ENCODE peak calls at places on chromosomes 3 and 15, in eight cellular contexts. One of them, this sample, is unnamed.

GRCh38 chr15:56948766-56949105 is 30.3 kb downstream of the TCF12 start:
- DNase-seq in astrocyte of the spinal cord: peak
- DNase-seq in AG04450: no peak
- DNase-seq in right atrium auricular region: no peak
- DNase-seq in lower leg skin: no peak
- DNase-seq in epithelial cell of proximal tubule: no peak
- DNase-seq in OCI-LY7: no peak
- DNase-seq in bronchial epithelial cell: no peak
- DNase-seq in this sample: no peak

GRCh38 chr3:47685037-47685436 is 96.7 kb downstream of the SMARCC1 start:
- DNase-seq in epithelial cell of proximal tubule: no peak
- DNase-seq in AG04450: no peak
- DNase-seq in bronchial epithelial cell: peak
- DNase-seq in lower leg skin: no peak
- DNase-seq in OCI-LY7: no peak
- DNase-seq in right atrium auricular region: no peak
- DNase-seq in astrocyte of the spinal cord: peak
- DNase-seq in this sample: no peak

GRCh38 chr3:151152626-151153025 is 50.4 kb downstream of the GPR171 start:
- DNase-seq in bronchial epithelial cell: no peak
- DNase-seq in epithelial cell of proximal tubule: no peak
- DNase-seq in right atrium auricular region: no peak
- DNase-seq in lower leg skin: no peak
- DNase-seq in OCI-LY7: no peak
- DNase-seq in astrocyte of the spinal cord: no peak
- DNase-seq in AG04450: no peak
- DNase-seq in this sample: no peak

GRCh38 chr3:98726084-98726483 is 37.1 kb upstream of the ST3GAL6 start:
- DNase-seq in AG04450: peak
- DNase-seq in right atrium auricular region: no peak
- DNase-seq in epithelial cell of proximal tubule: no peak
- DNase-seq in lower leg skin: no peak
- DNase-seq in bronchial epithelial cell: no peak
- DNase-seq in OCI-LY7: no peak
- DNase-seq in astrocyte of the spinal cord: peak
- DNase-seq in this sample: no peak

GRCh38 chr3:52278510-52279069 is at the start of gene WDR82:
- DNase-seq in OCI-LY7: peak
- DNase-seq in epithelial cell of proximal tubule: no peak
- DNase-seq in astrocyte of the spinal cord: peak
- DNase-seq in lower leg skin: peak
- DNase-seq in AG04450: peak
- DNase-seq in bronchial epithelial cell: peak
- DNase-seq in right atrium auricular region: peak
- DNase-seq in this sample: peak

GRCh38 chr15:40256642-40257235 is 17.9 kb downstream of the PAK6 start:
- DNase-seq in astrocyte of the spinal cord: peak
- DNase-seq in AG04450: no peak
- DNase-seq in epithelial cell of proximal tubule: no peak
- DNase-seq in bronchial epithelial cell: no peak
- DNase-seq in lower leg skin: no peak
- DNase-seq in right atrium auricular region: no peak
- DNase-seq in OCI-LY7: no peak
- DNase-seq in this sample: no peak

GRCh38 chr3:27253831-27254230 is 115.4 kb downstream of the NEK10 start:
- DNase-seq in astrocyte of the spinal cord: peak
- DNase-seq in epithelial cell of proximal tubule: peak
- DNase-seq in right atrium auricular region: no peak
- DNase-seq in OCI-LY7: peak
- DNase-seq in lower leg skin: no peak
- DNase-seq in AG04450: no peak
- DNase-seq in bronchial epithelial cell: peak
- DNase-seq in this sample: peak

GRCh38 chr3:188734395-188734794 is 437.4 kb upstream of the TPRG1 start:
- DNase-seq in astrocyte of the spinal cord: no peak
- DNase-seq in OCI-LY7: no peak
- DNase-seq in right atrium auricular region: no peak
- DNase-seq in lower leg skin: no peak
- DNase-seq in bronchial epithelial cell: no peak
- DNase-seq in epithelial cell of proximal tubule: no peak
- DNase-seq in AG04450: no peak
- DNase-seq in this sample: no peak

GRCh38 chr15:79168922-79169322 is 78.3 kb upstream of the RASGRF1 start:
- DNase-seq in epithelial cell of proximal tubule: peak
- DNase-seq in bronchial epithelial cell: peak
- DNase-seq in right atrium auricular region: peak
- DNase-seq in AG04450: no peak
- DNase-seq in lower leg skin: no peak
- DNase-seq in astrocyte of the spinal cord: no peak
- DNase-seq in OCI-LY7: no peak
- DNase-seq in this sample: peak

GRCh38 chr3:153818338-153818737 is 302.9 kb upstream of the ARHGEF26 start:
- DNase-seq in OCI-LY7: no peak
- DNase-seq in astrocyte of the spinal cord: no peak
- DNase-seq in epithelial cell of proximal tubule: no peak
- DNase-seq in lower leg skin: no peak
- DNase-seq in right atrium auricular region: no peak
- DNase-seq in AG04450: no peak
- DNase-seq in bronchial epithelial cell: no peak
- DNase-seq in this sample: no peak

GRCh38 chr15:77048135-77048866 is 22.6 kb downstream of the TSPAN3 start:
- DNase-seq in astrocyte of the spinal cord: no peak
- DNase-seq in right atrium auricular region: no peak
- DNase-seq in AG04450: no peak
- DNase-seq in epithelial cell of proximal tubule: no peak
- DNase-seq in lower leg skin: no peak
- DNase-seq in bronchial epithelial cell: no peak
- DNase-seq in OCI-LY7: no peak
- DNase-seq in this sample: no peak

GRCh38 chr3:14991818-14992612 is 44.6 kb downstream of the NR2C2 start:
- DNase-seq in lower leg skin: no peak
- DNase-seq in AG04450: no peak
- DNase-seq in OCI-LY7: no peak
- DNase-seq in right atrium auricular region: no peak
- DNase-seq in epithelial cell of proximal tubule: no peak
- DNase-seq in astrocyte of the spinal cord: no peak
- DNase-seq in bronchial epithelial cell: peak
- DNase-seq in this sample: no peak

GRCh38 chr15:42289166-42289565 is 15.9 kb upstream of the TMEM87A start:
- DNase-seq in bronchial epithelial cell: peak
- DNase-seq in right atrium auricular region: no peak
- DNase-seq in OCI-LY7: no peak
- DNase-seq in AG04450: no peak
- DNase-seq in lower leg skin: no peak
- DNase-seq in epithelial cell of proximal tubule: no peak
- DNase-seq in astrocyte of the spinal cord: no peak
- DNase-seq in this sample: no peak

GRCh38 chr15:51613988-51614387 is 8.6 kb downstream of the DMXL2 start:
- DNase-seq in right atrium auricular region: no peak
- DNase-seq in epithelial cell of proximal tubule: no peak
- DNase-seq in bronchial epithelial cell: no peak
- DNase-seq in astrocyte of the spinal cord: no peak
- DNase-seq in AG04450: no peak
- DNase-seq in OCI-LY7: no peak
- DNase-seq in lower leg skin: no peak
- DNase-seq in this sample: no peak

DNA sequence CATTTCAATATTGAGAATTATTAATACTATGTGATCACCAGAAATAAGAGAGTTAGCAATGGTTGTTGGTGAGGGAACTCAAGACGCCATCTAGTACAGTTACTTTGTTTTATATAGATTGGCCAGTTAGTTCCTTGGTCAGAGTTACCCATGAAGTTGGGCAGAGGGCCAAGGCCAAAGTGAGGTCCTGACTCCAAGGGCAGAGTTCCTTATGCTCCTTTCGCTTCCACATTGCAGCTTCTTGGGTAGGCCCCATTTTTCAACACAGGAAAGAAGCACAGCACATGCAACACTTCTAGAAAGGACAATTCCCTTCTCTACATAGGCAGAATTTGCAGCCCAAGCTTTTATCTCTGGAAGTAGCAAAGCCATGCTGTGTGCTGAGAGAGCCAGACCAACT is 178.6 kb downstream of the KCNAB1 start:
- DNase-seq in right atrium auricular region: peak
- DNase-seq in OCI-LY7: no peak
- DNase-seq in epithelial cell of proximal tubule: no peak
- DNase-seq in bronchial epithelial cell: no peak
- DNase-seq in AG04450: no peak
- DNase-seq in lower leg skin: peak
- DNase-seq in astrocyte of the spinal cord: no peak
- DNase-seq in this sample: no peak
- TF ChIP-seq CTCF in right atrium auricular region: no peak
- TF ChIP-seq CTCF in OCI-LY7: no peak
- TF ChIP-seq CTCF in epithelial cell of proximal tubule: no peak
- TF ChIP-seq CTCF in bronchial epithelial cell: no peak
- TF ChIP-seq CTCF in AG04450: no peak
- TF ChIP-seq CTCF in lower leg skin: no peak
- TF ChIP-seq CTCF in astrocyte of the spinal cord: no peak
- TF ChIP-seq CTCF in this sample: no peak

DNA sequence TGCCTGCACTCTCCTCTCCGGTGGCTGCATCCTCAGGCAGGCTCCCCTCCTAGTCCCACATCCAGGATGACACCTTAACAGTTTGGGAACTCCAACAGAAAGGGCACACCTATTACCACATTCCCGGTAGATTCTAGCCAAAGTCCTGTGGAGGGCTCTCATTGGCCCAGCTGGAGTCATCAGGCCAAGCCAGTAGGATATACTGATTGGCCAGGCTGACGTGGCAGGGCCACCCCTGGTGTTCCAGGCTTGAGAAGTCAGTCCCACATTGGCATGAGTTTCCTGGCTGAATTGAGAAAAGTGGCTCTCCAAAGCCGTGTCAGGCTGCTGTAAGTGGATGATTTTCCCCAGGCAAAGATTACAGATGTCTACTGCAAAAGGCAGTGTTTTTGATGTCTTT is 6.7 kb upstream of the BLM start:
- DNase-seq in astrocyte of the spinal cord: no peak
- DNase-seq in OCI-LY7: no peak
- DNase-seq in right atrium auricular region: no peak
- DNase-seq in lower leg skin: no peak
- DNase-seq in AG04450: no peak
- DNase-seq in bronchial epithelial cell: no peak
- DNase-seq in epithelial cell of proximal tubule: no peak
- DNase-seq in this sample: no peak
- TF ChIP-seq CTCF in astrocyte of the spinal cord: no peak
- TF ChIP-seq CTCF in OCI-LY7: no peak
- TF ChIP-seq CTCF in right atrium auricular region: no peak
- TF ChIP-seq CTCF in lower leg skin: no peak
- TF ChIP-seq CTCF in AG04450: no peak
- TF ChIP-seq CTCF in bronchial epithelial cell: no peak
- TF ChIP-seq CTCF in epithelial cell of proximal tubule: no peak
- TF ChIP-seq CTCF in this sample: no peak

GRCh38 chr3:53888229-53888628 is 3.4 kb downstream of the SELENOK start:
- DNase-seq in bronchial epithelial cell: no peak
- DNase-seq in lower leg skin: no peak
- DNase-seq in AG04450: no peak
- DNase-seq in OCI-LY7: no peak
- DNase-seq in astrocyte of the spinal cord: no peak
- DNase-seq in epithelial cell of proximal tubule: no peak
- DNase-seq in right atrium auricular region: no peak
- DNase-seq in this sample: no peak
- TF ChIP-seq CTCF in bronchial epithelial cell: no peak
- TF ChIP-seq CTCF in lower leg skin: no peak
- TF ChIP-seq CTCF in AG04450: no peak
- TF ChIP-seq CTCF in OCI-LY7: no peak
- TF ChIP-seq CTCF in astrocyte of the spinal cord: no peak
- TF ChIP-seq CTCF in epithelial cell of proximal tubule: no peak
- TF ChIP-seq CTCF in right atrium auricular region: no peak
- TF ChIP-seq CTCF in this sample: no peak

GRCh38 chr15:58053236-58054153 is 12.0 kb downstream of the ALDH1A2 start:
- DNase-seq in lower leg skin: no peak
- DNase-seq in AG04450: no peak
- DNase-seq in bronchial epithelial cell: no peak
- DNase-seq in right atrium auricular region: no peak
- DNase-seq in astrocyte of the spinal cord: no peak
- DNase-seq in OCI-LY7: no peak
- DNase-seq in epithelial cell of proximal tubule: no peak
- DNase-seq in this sample: no peak

GRCh38 chr15:58058729-58059128 is 6.8 kb downstream of the ALDH1A2 start:
- DNase-seq in epithelial cell of proximal tubule: peak
- DNase-seq in astrocyte of the spinal cord: no peak
- DNase-seq in bronchial epithelial cell: no peak
- DNase-seq in OCI-LY7: no peak
- DNase-seq in lower leg skin: no peak
- DNase-seq in AG04450: no peak
- DNase-seq in right atrium auricular region: no peak
- DNase-seq in this sample: no peak

GRCh38 chr15:58058068-58058467 is 7.4 kb downstream of the ALDH1A2 start:
- DNase-seq in bronchial epithelial cell: no peak
- DNase-seq in epithelial cell of proximal tubule: no peak
- DNase-seq in right atrium auricular region: no peak
- DNase-seq in astrocyte of the spinal cord: no peak
- DNase-seq in AG04450: no peak
- DNase-seq in lower leg skin: no peak
- DNase-seq in OCI-LY7: no peak
- DNase-seq in this sample: no peak

GRCh38 chr15:58057559-58057958 is 8.0 kb downstream of the ALDH1A2 start:
- DNase-seq in AG04450: no peak
- DNase-seq in OCI-LY7: no peak
- DNase-seq in epithelial cell of proximal tubule: no peak
- DNase-seq in right atrium auricular region: no peak
- DNase-seq in bronchial epithelial cell: peak
- DNase-seq in astrocyte of the spinal cord: no peak
- DNase-seq in lower leg skin: no peak
- DNase-seq in this sample: no peak

GRCh38 chr15:58056015-58056414 is 9.5 kb downstream of the ALDH1A2 start:
- DNase-seq in astrocyte of the spinal cord: no peak
- DNase-seq in AG04450: no peak
- DNase-seq in OCI-LY7: no peak
- DNase-seq in bronchial epithelial cell: no peak
- DNase-seq in epithelial cell of proximal tubule: no peak
- DNase-seq in lower leg skin: no peak
- DNase-seq in right atrium auricular region: no peak
- DNase-seq in this sample: no peak
- TF ChIP-seq CTCF in astrocyte of the spinal cord: peak
- TF ChIP-seq CTCF in AG04450: peak
- TF ChIP-seq CTCF in OCI-LY7: peak
- TF ChIP-seq CTCF in bronchial epithelial cell: no peak
- TF ChIP-seq CTCF in epithelial cell of proximal tubule: peak
- TF ChIP-seq CTCF in lower leg skin: no peak
- TF ChIP-seq CTCF in right atrium auricular region: no peak
- TF ChIP-seq CTCF in this sample: peak

DNA sequence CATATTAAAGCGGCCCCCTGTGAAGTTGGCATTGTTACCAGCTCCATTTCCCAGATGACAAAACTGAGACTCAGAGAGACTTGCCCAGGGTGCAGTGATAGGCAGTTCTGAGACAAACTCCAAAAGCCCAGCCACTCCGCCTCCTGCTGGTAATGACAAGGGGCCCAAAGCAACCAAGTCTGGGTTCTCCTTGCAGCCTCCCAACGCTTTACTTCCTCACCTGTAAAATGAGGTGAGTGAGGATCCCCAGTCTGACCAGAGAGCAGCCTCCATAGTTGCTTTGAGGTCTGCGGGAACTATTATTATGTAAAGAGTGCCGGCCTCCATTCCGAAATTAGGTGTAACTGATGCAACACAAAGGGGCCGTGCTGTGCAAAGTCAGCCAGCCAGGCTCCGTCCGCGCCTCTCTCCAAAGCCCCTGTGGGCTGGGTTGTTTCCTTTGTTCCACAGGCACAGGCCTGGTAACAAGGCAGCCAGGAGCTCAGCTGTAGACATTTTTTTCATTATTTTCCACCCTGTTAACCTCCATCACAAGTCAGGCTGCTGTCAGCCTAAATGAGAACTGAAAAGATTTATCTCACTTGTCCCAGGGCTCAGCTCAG is 139.1 kb upstream of the RAD18 start:
- DNase-seq in right atrium auricular region: no peak
- DNase-seq in lower leg skin: no peak
- DNase-seq in epithelial cell of proximal tubule: no peak
- DNase-seq in bronchial epithelial cell: no peak
- DNase-seq in AG04450: no peak
- DNase-seq in astrocyte of the spinal cord: no peak
- DNase-seq in OCI-LY7: no peak
- DNase-seq in this sample: peak
- TF ChIP-seq CTCF in right atrium auricular region: no peak
- TF ChIP-seq CTCF in lower leg skin: no peak
- TF ChIP-seq CTCF in epithelial cell of proximal tubule: no peak
- TF ChIP-seq CTCF in bronchial epithelial cell: no peak
- TF ChIP-seq CTCF in AG04450: no peak
- TF ChIP-seq CTCF in astrocyte of the spinal cord: no peak
- TF ChIP-seq CTCF in OCI-LY7: no peak
- TF ChIP-seq CTCF in this sample: no peak

This sample was measured in nephron progenitor cell.